ENCODE peak calls at places on chromosomes 13 and 19, in seven cellular contexts. D, Z, F, P, G, J and M are unnamed samples.
A peak's percentile ranks its signal among the peaks of the same experiment; 100 is the strongest.

GRCh38 chr13:27533155-27533643 is 82.8 kb upstream of the MTIF3 start:
- DNase-seq in D (peak; percentile 75), Z (peak; percentile 59), F (peak; percentile 79), P (peak; percentile 94), G (peak; percentile 84), J (peak; percentile 90), M (peak; percentile 69)

GRCh38 chr13:111210945-111211469 is 95.9 kb downstream of the ARHGEF7 start:
- DNase-seq in D (peak; percentile 42), Z (no peak), F (no peak), P (no peak), G (no peak), J (peak; percentile 14), M (peak; percentile 47)

GRCh38 chr19:55801416-55801815 is 30.4 kb downstream of the NLRP11 start:
- DNase-seq in D (no peak), Z (no peak), F (no peak), P (no peak), G (no peak), J (peak; percentile 69), M (no peak)

GRCh38 chr13:74039154-74039553 is 95.0 kb downstream of the KLF12 start:
- DNase-seq in D (no peak), Z (no peak), F (no peak), P (no peak), G (no peak), J (no peak), M (no peak)

GRCh38 chr13:40220299-40220935 is 446.0 kb downstream of the FOXO1 start:
- DNase-seq in D (no peak), Z (no peak), F (no peak), P (no peak), G (no peak), J (peak; percentile 62), M (peak; percentile 13)

GRCh38 chr19:33551676-33552075 is 30.1 kb upstream of the PEPD start:
- DNase-seq in D (no peak), Z (no peak), F (no peak), P (no peak), G (no peak), J (no peak), M (no peak)

GRCh38 chr19:13100031-13100588 is 2.5 kb downstream of the LYL1 start:
- DNase-seq in D (no peak), Z (no peak), F (no peak), P (no peak), G (no peak), J (no peak), M (no peak)

GRCh38 chr19:12521996-12522395 is 29.3 kb downstream of the ZNF564 start:
- DNase-seq in D (peak; percentile 41), Z (no peak), F (no peak), P (peak; percentile 53), G (peak; percentile 41), J (peak; percentile 70), M (no peak)

GRCh38 chr19:16001481-16002312 is 52.9 kb downstream of the OR10H4 start:
- DNase-seq in D (no peak), Z (peak; percentile 77), F (no peak), P (no peak), G (no peak), J (peak; percentile 15), M (peak; percentile 67)

GRCh38 chr19:39160889-39161672 is 35.5 kb downstream of the PAK4 start:
- DNase-seq in D (no peak), Z (peak; percentile 47), F (no peak), P (no peak), G (no peak), J (peak; percentile 62), M (peak; percentile 44)

GRCh38 chr13:106496072-106496997 is 39.1 kb downstream of the EFNB2 start:
- DNase-seq in D (no peak), Z (no peak), F (no peak), P (no peak), G (no peak), J (no peak), M (no peak)

GRCh38 chr13:114062754-114063153 is 69.7 kb downstream of the RASA3 start:
- DNase-seq in D (no peak), Z (no peak), F (no peak), P (no peak), G (no peak), J (no peak), M (no peak)

GRCh38 chr19:10762656-10763055 is 44.8 kb downstream of the DNM2 start:
- DNase-seq in D (peak; percentile 50), Z (no peak), F (no peak), P (no peak), G (no peak), J (peak; percentile 49), M (no peak)

GRCh38 chr19:2050991-2051770 is at the start of gene MKNK2:
- DNase-seq in D (peak; percentile 85), Z (peak; percentile 79), F (peak; percentile 96), P (peak; percentile 99), G (peak; percentile 88), J (peak; percentile 97), M (peak; percentile 79)

GRCh38 chr19:35151273-35152065 is 3.1 kb upstream of the FXYD5 start:
- DNase-seq in D (peak; percentile 49), Z (no peak), F (no peak), P (no peak), G (peak; percentile 61), J (peak; percentile 84), M (no peak)

GRCh38 chr19:35150445-35150844 is 4.1 kb upstream of the FXYD5 start:
- DNase-seq in D (no peak), Z (no peak), F (no peak), P (no peak), G (no peak), J (no peak), M (no peak)

GRCh38 chr19:35146746-35147466 is 3.9 kb downstream of the FXYD7 start:
- DNase-seq in D (no peak), Z (no peak), F (no peak), P (no peak), G (no peak), J (no peak), M (no peak)

GRCh38 chr19:35153701-35154534 is 617 bp upstream of the FXYD5 start:
- DNase-seq in D (peak; percentile 53), Z (no peak), F (no peak), P (peak; percentile 84), G (peak; percentile 71), J (peak; percentile 42), M (peak; percentile 64)

GRCh38 chr19:35149463-35149862 is 5.1 kb upstream of the FXYD5 start:
- DNase-seq in D (no peak), Z (no peak), F (no peak), P (no peak), G (no peak), J (peak; percentile 55), M (no peak)
- H2BK120ac ChIP-seq in D (no peak overlapping the region), Z (no peak overlapping the region), F (no peak overlapping the region), P (no peak overlapping the region), G (no peak overlapping the region), J (no peak overlapping the region), M (no peak overlapping the region)

DNA sequence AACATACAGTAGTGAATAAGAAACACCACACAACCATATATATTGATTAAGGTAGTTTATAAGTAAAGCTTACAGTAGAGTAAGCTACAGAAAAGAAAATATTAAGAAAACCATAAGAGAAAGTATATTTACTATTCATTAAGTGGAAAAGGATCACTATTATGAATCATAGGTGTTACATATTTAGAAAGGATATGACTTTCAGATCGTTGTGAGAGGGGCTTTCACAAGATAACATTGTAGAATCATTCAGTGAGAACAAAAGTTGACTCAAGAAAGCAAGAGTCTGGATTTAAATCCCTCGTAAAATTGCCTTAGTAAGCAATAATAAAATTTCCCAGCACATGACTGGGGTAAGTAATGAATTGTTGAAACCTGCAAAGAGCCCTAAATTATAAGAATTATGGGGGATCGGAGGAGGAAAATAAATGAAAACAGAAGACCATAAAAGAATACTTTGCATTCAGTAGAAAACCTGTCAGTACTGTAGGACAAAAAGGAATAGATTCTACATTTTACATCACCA is 6.0 kb downstream of the UFM1 start:
- DNase-seq in D (no peak), Z (no peak), F (no peak), P (no peak), G (no peak), J (no peak), M (no peak)
- H2BK120ac ChIP-seq in D (no peak overlapping the region), Z (no peak overlapping the region), F (no peak overlapping the region), P (no peak overlapping the region), G (no peak overlapping the region), J (no peak overlapping the region), M (no peak overlapping the region)

DNA sequence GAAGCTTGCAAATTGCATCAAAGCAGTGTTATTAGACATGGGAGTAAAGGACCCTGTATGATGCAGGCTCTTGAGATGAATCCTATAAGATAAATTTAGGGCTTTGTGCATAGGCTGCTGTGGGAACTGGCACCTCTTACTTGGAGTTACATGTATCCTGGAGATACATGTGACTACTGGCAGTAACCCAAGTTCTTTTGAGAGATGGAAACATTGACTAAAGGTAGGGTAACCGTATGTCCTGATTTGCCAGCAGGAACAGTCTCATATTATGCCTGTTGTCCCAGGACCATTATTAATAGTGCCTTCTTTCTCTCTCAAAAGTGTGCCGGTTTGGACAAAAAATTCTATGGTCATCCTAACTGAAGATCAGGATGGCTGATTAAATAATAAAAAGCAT is 195.4 kb downstream of the LACC1 start:
- DNase-seq in D (no peak), Z (no peak), F (no peak), P (no peak), G (no peak), J (no peak), M (no peak)
- H2BK120ac ChIP-seq in D (no peak overlapping the region), Z (no peak overlapping the region), F (no peak overlapping the region), P (no peak overlapping the region), G (no peak overlapping the region), J (no peak overlapping the region), M (no peak overlapping the region)

DNA sequence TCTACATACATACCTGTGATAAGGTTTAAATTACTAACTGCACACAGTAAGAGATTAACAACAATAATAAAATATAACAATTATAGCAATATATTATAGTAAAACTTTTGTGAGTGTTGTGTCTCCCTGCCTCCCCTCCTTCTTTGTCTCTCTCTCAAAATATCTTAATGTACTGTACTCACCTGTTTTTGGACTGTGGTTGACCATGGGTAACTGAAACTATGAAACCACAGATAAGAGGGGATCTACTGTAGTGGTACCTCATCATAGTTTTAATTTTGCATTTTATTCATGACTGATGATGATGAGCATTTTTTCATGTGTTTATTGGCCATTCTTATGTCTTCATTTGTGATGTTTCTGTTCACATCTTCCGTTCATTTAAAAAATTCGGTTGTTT is 104.5 kb downstream of the NBEA start:
- DNase-seq in D (no peak), Z (no peak), F (no peak), P (no peak), G (no peak), J (no peak), M (no peak)
- H2BK120ac ChIP-seq in D (no peak overlapping the region), Z (no peak overlapping the region), F (no peak overlapping the region), P (no peak overlapping the region), G (no peak overlapping the region), J (no peak overlapping the region), M (no peak overlapping the region)